ENCODE peak calls at places on chromosomes 3 and 15, in ten cellular contexts. X, M, U, R, N, A, J, O, L and B are unnamed samples.

GRCh38 chr3:104556372-104557078 is 810.2 kb upstream of the ALCAM start:
- DNase-seq in L (no peak), O (no peak), A (peak; percentile 29), U (no peak), R (no peak), M (no peak), X (no peak), N (no peak), J (no peak), B (no peak)

GRCh38 chr3:49415931-49416601 is 3.8 kb downstream of the TCTA start:
- DNase-seq in X (no peak), L (peak; percentile 39), M (no peak), R (no peak), A (peak; percentile 87), O (no peak), J (no peak), U (no peak), N (no peak), B (no peak)

GRCh38 chr15:73691398-73691797 is 7.2 kb downstream of the CD276 start:
- DNase-seq in O (peak; percentile 74), N (no peak), X (peak; percentile 49), R (peak; percentile 73), M (no peak), U (peak; percentile 83), J (peak; percentile 65), A (peak; percentile 94), L (peak; percentile 48), B (no peak)

GRCh38 chr3:179244874-179245273 is 6.0 kb downstream of the KCNMB3 start:
- DNase-seq in U (no peak), M (no peak), X (no peak), N (no peak), L (no peak), R (no peak), O (no peak), A (no peak), J (no peak), B (no peak)

GRCh38 chr15:31357148-31357547 is 30.5 kb downstream of the KLF13 start:
- DNase-seq in O (no peak), L (no peak), M (no peak), A (no peak), U (no peak), J (no peak), X (no peak), R (no peak), N (no peak), B (no peak)

GRCh38 chr15:68843425-68844311 is 23.0 kb upstream of the ANP32A start:
- DNase-seq in X (peak; percentile 15), O (no peak), A (no peak), J (no peak), U (no peak), M (no peak), L (peak; percentile 9), R (peak; percentile 69), N (no peak), B (no peak)

GRCh38 chr3:113231827-113232253 is 20.5 kb downstream of the BOC start:
- DNase-seq in J (no peak), L (no peak), X (no peak), R (no peak), O (no peak), M (no peak), A (no peak), N (no peak), U (no peak), B (no peak)

GRCh38 chr3:143135150-143135549 is 15.6 kb downstream of the CHST2 start:
- DNase-seq in R (no peak), A (peak; percentile 92), L (peak; percentile 55), O (no peak), U (no peak), J (no peak), M (no peak), X (no peak), N (no peak), B (no peak)

GRCh38 chr3:120144267-120144666 is 50.0 kb upstream of the GSK3B start:
- DNase-seq in A (peak; percentile 22), U (no peak), M (no peak), L (peak; percentile 23), O (no peak), R (peak; percentile 51), N (no peak), J (no peak), X (no peak), B (no peak)

GRCh38 chr3:18740631-18741583 is 315.8 kb upstream of the SATB1 start:
- DNase-seq in R (no peak), N (no peak), L (peak; percentile 45), U (no peak), A (no peak), O (no peak), M (no peak), X (no peak), J (no peak), B (no peak)

GRCh38 chr3:136280961-136281360 is 30.8 kb downstream of the PCCB start:
- DNase-seq in J (no peak), X (no peak), O (no peak), R (no peak), N (no peak), M (no peak), L (no peak), A (no peak), U (no peak), B (no peak)

GRCh38 chr3:177813322-177813721 is 616.0 kb upstream of the TBL1XR1 start:
- DNase-seq in L (peak; percentile 59), U (no peak), J (peak; percentile 54), O (peak; percentile 79), N (no peak), A (no peak), R (no peak), M (peak; percentile 44), X (no peak), B (peak; percentile 66)

GRCh38 chr3:23999012-23999641 is 54.0 kb downstream of the NR1D2 start:
- DNase-seq in L (peak; percentile 71), U (peak; percentile 49), M (peak; percentile 84), J (peak; percentile 63), R (peak; percentile 57), O (peak; percentile 80), A (peak; percentile 60), X (peak; percentile 53), N (peak; percentile 63), B (peak; percentile 71)

GRCh38 chr15:48285329-48286214 is 45.7 kb upstream of the DUT start:
- DNase-seq in R (peak; percentile 78), O (peak; percentile 64), N (no peak), X (no peak), J (peak; percentile 41), U (peak; percentile 56), A (no peak), M (peak; percentile 43), L (peak; percentile 85), B (peak; percentile 59)

GRCh38 chr3:60160792-60161175 is 1090.5 kb downstream of the FHIT start:
- DNase-seq in R (no peak), L (no peak), J (no peak), X (no peak), U (no peak), A (no peak), N (no peak), M (no peak), O (no peak), B (no peak)

GRCh38 chr15:61050844-61051569 is 178.1 kb downstream of the RORA start:
- DNase-seq in L (no peak), M (no peak), J (no peak), A (no peak), O (no peak), X (no peak), N (no peak), U (no peak), R (no peak), B (no peak)

GRCh38 chr15:83611312-83611711 is 42.6 kb upstream of the ADAMTSL3 start:
- DNase-seq in R (no peak), U (no peak), X (no peak), L (peak; percentile 49), M (no peak), J (no peak), N (no peak), A (peak; percentile 5), O (no peak), B (no peak)

DNA sequence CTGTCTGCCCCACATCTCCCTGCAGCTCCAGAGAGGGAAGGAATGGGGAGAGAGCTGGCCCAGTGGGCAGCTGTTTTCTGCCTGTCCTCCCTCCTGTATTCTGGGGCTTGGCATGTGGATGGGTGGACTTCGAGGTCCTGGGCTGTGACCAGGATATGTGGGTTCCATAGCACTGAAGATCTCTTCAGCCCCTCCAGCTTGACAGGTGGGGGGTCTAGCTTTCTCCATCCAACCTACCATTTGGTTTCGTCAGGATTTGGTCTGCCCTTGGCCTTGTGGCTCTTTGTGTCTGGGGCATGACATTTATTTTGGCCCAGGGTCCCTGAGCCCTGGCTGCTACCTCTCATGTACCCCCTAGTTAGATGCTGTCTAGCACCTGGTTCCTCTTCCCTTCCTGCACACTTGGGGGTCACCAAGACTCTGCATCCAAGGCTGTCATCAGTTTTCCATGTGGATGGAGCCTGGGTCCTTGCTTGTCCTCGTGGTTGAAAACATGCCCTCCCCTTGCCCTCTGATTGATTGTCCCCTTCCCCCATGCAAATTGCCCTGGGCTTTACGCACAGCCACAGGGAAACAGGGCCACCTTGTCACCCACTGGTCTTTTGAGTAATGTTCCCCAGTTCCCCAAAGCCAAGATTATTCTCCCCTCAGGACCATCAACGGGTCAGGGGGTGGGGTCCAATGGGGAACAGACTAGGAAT is 3.2 kb downstream of the EPHB3 start:
- DNase-seq in A (peak; percentile 90), N (no peak), J (no peak), U (no peak), R (no peak), X (no peak), L (no peak), O (no peak), M (no peak), B (no peak)
- H3K4me3 ChIP-seq in A (no peak overlapping the region), N (no peak overlapping the region), J (no peak overlapping the region), U (no peak overlapping the region), R (peak overlapping the region; percentile 98), X (no peak overlapping the region), L (no peak overlapping the region), O (no peak overlapping the region), M (peak overlapping the region; percentile 83), B (no peak overlapping the region)

DNA sequence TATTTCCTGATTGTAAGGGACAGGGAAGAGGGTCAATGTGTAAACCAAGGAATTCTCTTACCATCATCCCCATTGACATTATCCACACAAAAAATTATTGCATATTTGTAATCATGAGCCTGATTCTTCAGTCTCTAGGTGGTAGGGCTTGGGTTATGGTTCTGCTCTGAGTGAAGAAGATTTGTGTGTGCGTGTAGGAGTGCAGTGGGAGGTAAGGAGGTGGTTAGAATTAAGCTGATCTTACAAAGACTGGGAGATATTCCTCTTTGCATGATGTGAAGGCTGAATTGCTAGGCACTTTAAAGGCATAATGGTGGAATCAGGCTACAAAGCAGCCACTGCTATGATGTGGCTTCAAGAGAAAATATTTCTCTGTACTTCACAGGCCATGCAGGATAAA is 23.0 kb upstream of the MINDY4B start:
- DNase-seq in N (no peak), O (no peak), J (no peak), U (no peak), A (no peak), X (no peak), R (no peak), M (no peak), L (no peak), B (no peak)
- H3K27ac ChIP-seq in N (no peak overlapping the region), O (no peak overlapping the region), J (no peak overlapping the region), U (no peak overlapping the region), A (no peak overlapping the region), X (no peak overlapping the region), R (no peak overlapping the region), M (no peak overlapping the region), L (no peak overlapping the region), B (no peak overlapping the region)

GRCh38 chr3:97838393-97838792 is 16.6 kb downstream of the CRYBG3 start:
- DNase-seq in X (no peak), L (no peak), J (no peak), A (no peak), N (no peak), O (no peak), R (no peak), U (no peak), M (no peak), B (no peak)
- H3K4me3 ChIP-seq in X (no peak overlapping the region), L (no peak overlapping the region), J (no peak overlapping the region), A (no peak overlapping the region), N (no peak overlapping the region), O (no peak overlapping the region), R (no peak overlapping the region), U (no peak overlapping the region), M (no peak overlapping the region), B (no peak overlapping the region)

GRCh38 chr15:40843885-40844542 is at the start of gene SPINT1:
- DNase-seq in O (no peak), J (no peak), M (no peak), N (peak; percentile 77), U (no peak), R (peak; percentile 35), A (peak; percentile 80), L (peak; percentile 73), X (peak; percentile 20), B (peak; percentile 71)
- H3K27ac ChIP-seq in O (peak within 1 kb of the TSS; percentile 0), J (no peak within 1 kb of the TSS), M (no peak within 1 kb of the TSS), N (peak within 1 kb of the TSS; percentile 96), U (no peak within 1 kb of the TSS), R (no peak within 1 kb of the TSS), A (no peak within 1 kb of the TSS), L (peak within 1 kb of the TSS; percentile 91), X (no peak within 1 kb of the TSS), B (no peak within 1 kb of the TSS)